ENCODE peak calls at places on chromosomes 6 and 20, in six cellular contexts. K is A549; B is heart right ventricle; V is PC-3; Z is naive B cell; M is CD8-positive, alpha-beta T cell. D is an unnamed sample.
A peak's percentile ranks its signal among the peaks of the same experiment; 100 is the strongest.

GRCh38 chr6:45569210-45569945 is 191.6 kb upstream of the SUPT3H start:
- ATAC-seq in K (no peak), V (no peak), Z (no peak), B (peak; percentile 61), M (no peak), D (peak; percentile 86)

GRCh38 chr20:59153355-59153681 is 10.3 kb upstream of the ZNF831 start:
- ATAC-seq in Z (no peak), M (no peak), V (no peak), K (no peak), B (peak; percentile 90), D (peak; percentile 32)

GRCh38 chr20:1386323-1386722 is 6.5 kb downstream of the FKBP1A start:
- ATAC-seq in B (no peak), M (no peak), Z (no peak), K (no peak), V (no peak), D (no peak)

GRCh38 chr6:35960192-35960591 is 39.3 kb upstream of the SRPK1 start:
- ATAC-seq in K (no peak), V (no peak), B (no peak), M (no peak), Z (no peak), D (no peak)

GRCh38 chr6:75935473-75935793 is 137.0 kb downstream of the IMPG1 start:
- ATAC-seq in Z (no peak), K (peak; percentile 14), B (no peak), M (no peak), V (no peak), D (no peak)

GRCh38 chr6:42696526-42697267 is 25.7 kb downstream of the PRPH2 start:
- ATAC-seq in V (no peak), Z (no peak), K (no peak), B (no peak), M (no peak), D (no peak)

GRCh38 chr6:5537967-5538366 is 276.7 kb downstream of the FARS2 start:
- ATAC-seq in V (peak; percentile 89), M (no peak), K (no peak), B (no peak), Z (no peak), D (no peak)

GRCh38 chr6:55141611-55142010 is 32.7 kb upstream of the HCRTR2 start:
- ATAC-seq in V (peak; percentile 78), Z (no peak), K (no peak), M (no peak), B (no peak), D (no peak)

GRCh38 chr6:100335999-100336398 is 128.7 kb downstream of the SIM1 start:
- ATAC-seq in M (no peak), B (no peak), K (no peak), V (no peak), Z (no peak), D (no peak)

GRCh38 chr6:154370545-154370944 is 13.9 kb upstream of the IPCEF1 start:
- ATAC-seq in Z (no peak), M (peak; percentile 31), V (peak; percentile 76), K (peak; percentile 74), B (peak; percentile 73), D (no peak)

GRCh38 chr6:61947311-61947970 is 338.6 kb downstream of the KHDRBS2 start:
- ATAC-seq in M (no peak), K (no peak), B (no peak), Z (peak; percentile 54), V (no peak), D (no peak)

D was measured in esophagus mucosa.